ENCODE peak calls at places on chromosomes 13 and 19, in four cellular contexts. P, V, C and U are unnamed samples.

GRCh38 chr13:90261343-90261742 is 1086.1 kb upstream of the MIR17HG start:
- DNase-seq in C (no peak), P (no peak), V (no peak), U (no peak)

GRCh38 chr13:79779061-79779460 is 298.1 kb downstream of the NDFIP2 start:
- DNase-seq in C (no peak), P (no peak), V (no peak), U (no peak)

GRCh38 chr19:5238700-5239099 is 101.9 kb downstream of the PTPRS start:
- DNase-seq in V (no peak), P (no peak), C (no peak), U (no peak)

GRCh38 chr19:35141627-35142401 is 1.2 kb upstream of the FXYD7 start:
- DNase-seq in P (no peak), C (peak), V (peak), U (peak)

GRCh38 chr13:94328336-94329041 is 151.0 kb downstream of the DCT start:
- DNase-seq in C (no peak), P (no peak), V (no peak), U (no peak)

GRCh38 chr13:31909889-31910551 is 121.6 kb upstream of the FRY start:
- DNase-seq in C (peak), P (no peak), V (peak), U (peak)

GRCh38 chr19:42333975-42334696 is 8.7 kb downstream of the MEGF8 start:
- DNase-seq in P (no peak), C (no peak), V (peak), U (no peak)

GRCh38 chr19:46950526-46951235 is 69.0 kb upstream of the NPAS1 start:
- DNase-seq in V (no peak), C (no peak), P (peak), U (no peak)

GRCh38 chr13:42466609-42467008 is 107.3 kb upstream of the TNFSF11 start:
- DNase-seq in V (no peak), C (no peak), P (no peak), U (no peak)

GRCh38 chr13:74135306-74136088 is 1.3 kb upstream of the KLF12 start:
- DNase-seq in P (peak), V (peak), C (peak), U (peak)

GRCh38 chr13:101019126-101019525 is 344.5 kb upstream of the TMTC4 start:
- DNase-seq in P (no peak), C (no peak), V (no peak), U (no peak)

GRCh38 chr19:7506385-7507328 is 9.2 kb upstream of the ZNF358 start:
- DNase-seq in P (peak), C (peak), V (peak), U (peak)

GRCh38 chr13:73198888-73199497 is 140.2 kb downstream of the KLF5 start:
- DNase-seq in C (no peak), V (no peak), P (no peak), U (no peak)

GRCh38 chr13:113220877-113221276 is 11.5 kb downstream of the CUL4A start:
- DNase-seq in V (no peak), C (peak), P (no peak), U (peak)

GRCh38 chr13:94251801-94252200 is 227.7 kb downstream of the DCT start:
- DNase-seq in C (no peak), V (peak), P (no peak), U (no peak)

GRCh38 chr19:8340341-8341096 is 2.5 kb downstream of the KANK3 start:
- DNase-seq in V (peak), P (no peak), C (peak), U (peak)

GRCh38 chr19:46542428-46543230 is 47.0 kb upstream of the PNMA8B start:
- DNase-seq in P (peak), V (peak), C (peak), U (peak)

GRCh38 chr13:42218576-42218975 is 53.4 kb upstream of the AKAP11 start:
- DNase-seq in P (no peak), C (no peak), V (peak), U (no peak)

GRCh38 chr13:27920677-27921420 is 1.0 kb downstream of the PDX1 start:
- DNase-seq in C (peak), V (no peak), P (no peak), U (no peak)

GRCh38 chr19:52170304-52170703 is 1.1 kb downstream of the ZNF836 start:
- DNase-seq in C (no peak), V (peak), P (no peak), U (no peak)

GRCh38 chr19:50513746-50514345 is at the start of gene ASPDH:
- DNase-seq in P (no peak), V (no peak), C (peak), U (no peak)

GRCh38 chr13:93079294-93079693 is 147.3 kb upstream of the GPC6 start:
- DNase-seq in V (no peak), P (no peak), C (no peak), U (no peak)

GRCh38 chr19:54418030-54418929 is 3.0 kb downstream of the TTYH1 start:
- DNase-seq in C (peak), P (peak), V (peak), U (no peak)

GRCh38 chr19:58407658-58408151 is 744 bp upstream of the ZNF584 start:
- DNase-seq in V (peak), P (no peak), C (peak), U (no peak)

GRCh38 chr19:35639863-35640262 is 1.7 kb upstream of the ETV2 start:
- DNase-seq in C (no peak), P (no peak), V (no peak), U (no peak)

GRCh38 chr13:114148521-114148855 is 16.1 kb upstream of the RASA3 start:
- DNase-seq in C (no peak), P (peak), V (no peak), U (peak)

GRCh38 chr19:52786078-52786463 is 520 bp downstream of the ZNF600 start:
- DNase-seq in C (peak), V (peak), P (no peak), U (peak)

GRCh38 chr13:46778879-46779278 is 18.1 kb downstream of the ESD start:
- DNase-seq in V (no peak), C (no peak), P (no peak), U (no peak)
- H3K27ac ChIP-seq in V (no peak), C (no peak), P (no peak), U (no peak)

GRCh38 chr19:17832443-17833208 is 11.3 kb upstream of the INSL3 start:
- DNase-seq in P (no peak), V (no peak), C (no peak), U (no peak)

GRCh38 chr19:17834350-17835181 is 13.2 kb downstream of the JAK3 start:
- DNase-seq in C (peak), P (no peak), V (no peak), U (no peak)

GRCh38 chr19:17829855-17830566 is 8.7 kb upstream of the INSL3 start:
- DNase-seq in C (peak), P (no peak), V (no peak), U (no peak)

GRCh38 chr19:17831419-17831888 is 10.1 kb upstream of the INSL3 start:
- DNase-seq in C (peak), V (no peak), P (peak), U (no peak)

DNA sequence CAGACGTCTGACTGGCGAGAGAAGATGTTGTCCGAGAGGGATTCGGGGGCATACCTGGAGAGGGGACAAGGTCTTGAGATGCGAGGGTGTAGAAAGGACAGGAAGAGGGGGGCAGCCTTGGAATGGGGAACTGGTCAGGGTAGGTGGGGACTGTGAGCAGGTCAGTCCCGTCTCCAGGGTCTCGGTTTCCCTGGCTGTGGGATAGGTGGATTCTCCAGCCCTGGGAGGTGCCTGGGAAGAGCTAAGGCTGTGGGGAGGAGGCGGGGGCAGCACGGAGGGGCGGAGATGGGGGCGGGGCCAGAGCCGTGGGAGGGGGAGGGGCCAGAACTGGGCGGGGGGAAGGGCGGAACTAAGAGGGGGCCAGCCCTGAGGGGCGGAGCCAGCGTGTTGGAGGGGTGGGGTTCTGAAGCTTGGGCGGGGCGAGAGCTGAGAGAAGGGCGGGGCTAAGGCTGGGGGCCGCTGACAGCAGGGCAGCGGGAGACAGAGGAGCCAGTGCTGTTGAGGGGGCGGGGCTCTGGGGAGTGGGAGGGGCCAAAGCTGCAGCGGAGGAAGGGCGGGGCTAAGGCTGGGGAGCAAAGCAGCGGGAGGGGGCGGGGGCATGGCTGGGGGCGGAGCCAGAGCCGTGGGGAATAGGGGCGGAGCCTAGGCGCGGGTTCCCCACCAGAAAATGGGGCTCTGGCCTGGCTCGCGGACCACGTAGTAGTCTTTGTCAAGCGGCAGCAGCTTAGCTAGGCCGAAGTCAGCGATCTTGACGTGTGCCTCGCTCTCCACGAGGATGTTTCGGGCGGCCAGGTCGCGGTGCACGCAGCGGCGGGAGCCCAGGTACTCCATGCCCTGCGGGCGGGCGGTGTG is 9.5 kb upstream of the INSL3 start:
- DNase-seq in P (peak), C (peak), V (peak), U (peak)
- H3K27ac ChIP-seq in P (no peak), C (peak), V (no peak), U (no peak)

DNA sequence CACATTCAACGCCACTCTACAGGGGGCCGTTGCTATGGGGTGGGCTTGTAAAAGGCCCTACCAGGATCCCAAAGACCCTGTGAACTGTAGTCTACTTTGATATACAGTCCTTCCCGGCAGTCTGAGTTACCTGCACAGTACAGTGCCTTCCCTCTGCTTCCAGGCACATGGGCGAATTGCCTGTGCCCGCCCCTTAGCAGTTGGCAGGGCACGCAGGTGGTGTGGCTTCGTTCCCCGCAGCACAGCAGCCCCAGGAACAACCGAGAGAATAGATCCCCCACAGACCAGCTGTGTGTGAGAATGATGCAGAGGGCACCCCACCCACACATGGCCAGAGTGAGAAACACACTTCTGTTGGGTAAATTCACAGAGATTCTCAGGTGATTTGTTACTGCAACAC is 60.6 kb downstream of the MRPL57 start:
- DNase-seq in C (no peak), P (no peak), V (no peak), U (no peak)
- H3K27ac ChIP-seq in C (no peak), P (no peak), V (no peak), U (no peak)

GRCh38 chr13:29884671-29885424 is 34.4 kb upstream of the UBL3 start:
- DNase-seq in C (peak), V (no peak), P (no peak), U (no peak)

GRCh38 chr13:29887030-29887557 is 36.7 kb upstream of the UBL3 start:
- DNase-seq in C (peak), P (no peak), V (no peak), U (no peak)

GRCh38 chr13:29887651-29888050 is 37.2 kb upstream of the UBL3 start:
- DNase-seq in C (no peak), P (no peak), V (no peak), U (no peak)

GRCh38 chr13:29885967-29886366 is 35.5 kb upstream of the UBL3 start:
- DNase-seq in C (no peak), P (no peak), V (no peak), U (no peak)

GRCh38 chr13:29886446-29886845 is 36.0 kb upstream of the UBL3 start:
- DNase-seq in P (no peak), C (no peak), V (no peak), U (no peak)
- H3K27ac ChIP-seq in P (no peak), C (no peak), V (no peak), U (no peak)

DNA sequence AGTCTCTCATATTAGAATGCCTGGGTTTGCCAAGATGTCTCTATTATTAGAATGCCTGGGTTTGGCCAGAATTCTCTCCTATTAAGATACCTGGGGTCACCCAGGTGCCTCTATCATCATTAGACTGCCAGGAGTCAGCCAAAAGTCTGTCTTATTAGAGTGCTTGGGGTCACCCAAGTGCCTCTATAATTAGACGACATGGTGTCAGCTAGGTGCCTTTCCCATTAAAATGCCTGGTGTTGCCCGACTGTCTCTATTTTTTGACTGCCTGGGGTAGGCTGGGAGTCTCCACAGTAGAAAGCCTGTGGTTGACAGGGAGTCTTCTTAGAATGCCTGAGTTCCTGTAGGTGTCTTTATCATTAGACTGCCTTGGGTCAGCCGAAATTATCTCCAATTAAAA is 1536.6 kb downstream of the UQCRFS1 start:
- DNase-seq in P (no peak), C (no peak), V (no peak), U (no peak)
- H3K27ac ChIP-seq in P (no peak), C (no peak), V (no peak), U (peak)

GRCh38 chr13:99323488-99323887 is 16.3 kb upstream of the GPR183 start:
- DNase-seq in P (no peak), V (no peak), C (no peak), U (no peak)
- H3K27ac ChIP-seq in P (no peak), V (no peak), C (no peak), U (no peak)